ENCODE peak calls at places on chromosome 1, in ten cellular contexts. S, W, T, M, O, N, R, F, X and E are unnamed samples.

GRCh38 chr1:165424454-165425283 is 20.3 kb downstream of the RXRG start:
- DNase-seq in S (peak), W (no peak), T (no peak), M (no peak), O (no peak), N (no peak), R (no peak), F (no peak), X (no peak), E (no peak)

GRCh38 chr1:38128926-38129453 is 82.4 kb upstream of the POU3F1 start:
- DNase-seq in S (no peak), W (no peak), T (no peak), M (no peak), O (no peak), N (no peak), R (no peak), F (no peak), X (no peak), E (no peak)

GRCh38 chr1:193115629-193116227 is 6.1 kb upstream of the CDC73 start:
- DNase-seq in S (no peak), W (no peak), T (no peak), M (no peak), O (peak), N (peak), R (peak), F (no peak), X (peak), E (no peak)

GRCh38 chr1:100774370-100774769 is 54.8 kb downstream of the VCAM1 start:
- DNase-seq in S (no peak), W (no peak), T (no peak), M (no peak), O (no peak), N (no peak), R (no peak), F (no peak), X (no peak), E (no peak)

GRCh38 chr1:93614550-93615200 is 67.0 kb downstream of the BCAR3 start:
- DNase-seq in S (no peak), W (no peak), T (no peak), M (peak), O (no peak), N (no peak), R (no peak), F (no peak), X (no peak), E (no peak)

GRCh38 chr1:50620680-50621329 is 197.6 kb upstream of the DMRTA2 start:
- DNase-seq in S (no peak), W (peak), T (peak), M (peak), O (peak), N (peak), R (peak), F (no peak), X (peak), E (no peak)

GRCh38 chr1:20540281-20540680 is 12.1 kb upstream of the FAM43B start:
- DNase-seq in S (no peak), W (no peak), T (no peak), M (no peak), O (no peak), N (no peak), R (no peak), F (no peak), X (peak), E (no peak)

GRCh38 chr1:38046333-38046883 is at the start of gene POU3F1:
- DNase-seq in S (no peak), W (no peak), T (no peak), M (no peak), O (no peak), N (no peak), R (no peak), F (no peak), X (no peak), E (no peak)

GRCh38 chr1:208008534-208008933 is 97.6 kb upstream of the CD34 start:
- DNase-seq in S (no peak), W (no peak), T (no peak), M (no peak), O (no peak), N (no peak), R (no peak), F (no peak), X (no peak), E (peak)

GRCh38 chr1:161173711-161174110 is 3.6 kb downstream of the B4GALT3 start:
- DNase-seq in S (no peak), W (no peak), T (no peak), M (no peak), O (no peak), N (no peak), R (no peak), F (no peak), X (no peak), E (no peak)